ENCODE peak calls at places on chromosomes 16 and 17, in six cellular contexts. V is gastrocnemius medialis, A is neural progenitor cell, G is ovary, M is aorta, Y is astrocyte of the spinal cord. X is an unnamed sample.
A peak's percentile ranks its signal among the peaks of the same experiment; 100 is the strongest.

GRCh38 chr16:81204794-81205680 is 33.5 kb upstream of the BCO1 start:
- DNase-seq in V (no peak), A (peak; percentile 59), G (peak; percentile 66), M (no peak), Y (peak; percentile 64), X (no peak)

GRCh38 chr16:65842067-65842466 is 524.4 kb upstream of the CDH5 start:
- DNase-seq in V (no peak), A (no peak), G (no peak), M (no peak), Y (no peak), X (no peak)

GRCh38 chr17:73196500-73196899 is 3.6 kb downstream of the COG1 start:
- DNase-seq in V (peak; percentile 42), A (peak; percentile 68), G (peak; percentile 37), M (peak; percentile 50), Y (peak; percentile 42), X (peak; percentile 88)

GRCh38 chr16:11393366-11393765 is 48.1 kb downstream of the RMI2 start:
- DNase-seq in V (no peak), A (no peak), G (no peak), M (no peak), Y (no peak), X (no peak)

GRCh38 chr17:44053130-44053872 is 13.2 kb downstream of the LSM12 start:
- DNase-seq in V (no peak), A (no peak), G (no peak), M (no peak), Y (no peak), X (no peak)

GRCh38 chr17:78343433-78344201 is 16.3 kb downstream of the SOCS3 start:
- DNase-seq in V (peak; percentile 50), A (no peak), G (no peak), M (peak; percentile 73), Y (no peak), X (no peak)

GRCh38 chr16:53541326-53541725 is 38.3 kb upstream of the AKTIP start:
- DNase-seq in V (no peak), A (no peak), G (no peak), M (no peak), Y (peak; percentile 42), X (no peak)

GRCh38 chr16:4172070-4172469 is 55.8 kb upstream of the ADCY9 start:
- DNase-seq in V (no peak), A (no peak), G (no peak), M (no peak), Y (no peak), X (no peak)

GRCh38 chr17:32266389-32267269 is 997 bp downstream of the RHBDL3 start:
- DNase-seq in V (no peak), A (peak; percentile 87), G (peak; percentile 49), M (no peak), Y (no peak), X (no peak)

GRCh38 chr16:29791845-29792797 is 1.6 kb downstream of the KIF22 start:
- DNase-seq in V (no peak), A (no peak), G (no peak), M (no peak), Y (no peak), X (no peak)
- H3K4me3 ChIP-seq in V (peak overlapping the region; percentile 93), A (peak overlapping the region; percentile 95), G (no peak overlapping the region), M (no peak overlapping the region), Y (peak overlapping the region; percentile 89), X (no peak overlapping the region)

GRCh38 chr16:79500305-79500704 is 100.2 kb downstream of the MAF start:
- DNase-seq in V (no peak), A (no peak), G (no peak), M (no peak), Y (no peak), X (no peak)

GRCh38 chr16:79492036-79492435 is 108.5 kb downstream of the MAF start:
- DNase-seq in V (no peak), A (no peak), G (no peak), M (no peak), Y (no peak), X (no peak)

GRCh38 chr16:79498928-79499327 is 101.6 kb downstream of the MAF start:
- DNase-seq in V (no peak), A (no peak), G (no peak), M (no peak), Y (no peak), X (no peak)

GRCh38 chr16:79501446-79501845 is 99.1 kb downstream of the MAF start:
- DNase-seq in V (no peak), A (no peak), G (no peak), M (no peak), Y (no peak), X (no peak)

GRCh38 chr16:79497951-79498350 is 102.6 kb downstream of the MAF start:
- DNase-seq in V (no peak), A (no peak), G (no peak), M (no peak), Y (no peak), X (no peak)
- H3K4me3 ChIP-seq in V (no peak overlapping the region), A (no peak overlapping the region), G (no peak overlapping the region), M (no peak overlapping the region), Y (no peak overlapping the region), X (no peak overlapping the region)

GRCh38 chr17:80122026-80122575 is 20.7 kb downstream of the GAA start:
- DNase-seq in V (no peak), A (no peak), G (no peak), M (no peak), Y (no peak), X (no peak)
- H3K4me3 ChIP-seq in V (no peak overlapping the region), A (no peak overlapping the region), G (no peak overlapping the region), M (no peak overlapping the region), Y (no peak overlapping the region), X (no peak overlapping the region)

GRCh38 chr17:850086-850827 is 68.1 kb downstream of the MRM3 start:
- DNase-seq in V (no peak), A (no peak), G (no peak), M (no peak), Y (no peak), X (no peak)
- H3K4me3 ChIP-seq in V (no peak overlapping the region), A (no peak overlapping the region), G (no peak overlapping the region), M (no peak overlapping the region), Y (no peak overlapping the region), X (no peak overlapping the region)

DNA sequence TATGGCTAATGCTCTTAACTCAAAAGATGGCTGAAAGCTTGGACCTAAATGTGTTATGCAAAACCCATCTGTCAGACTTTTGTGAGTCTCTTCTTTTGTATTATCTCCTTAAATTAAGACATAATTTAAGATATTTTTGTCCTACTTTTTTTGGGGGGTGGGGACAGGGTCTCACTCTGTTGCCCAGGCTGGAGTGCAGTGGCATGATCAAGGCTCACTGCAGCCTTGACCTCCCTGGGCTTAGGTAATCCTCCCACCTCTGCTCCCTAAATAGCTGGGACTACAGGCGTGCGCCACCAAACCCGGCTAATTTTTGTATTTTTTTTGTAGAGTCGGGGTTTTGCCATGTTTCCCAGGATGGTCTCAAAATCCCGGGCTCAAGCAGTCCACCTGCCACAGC is 7.1 kb downstream of the CLTC start:
- DNase-seq in V (no peak), A (no peak), G (no peak), M (no peak), Y (no peak), X (no peak)
- H3K4me3 ChIP-seq in V (no peak overlapping the region), A (no peak overlapping the region), G (no peak overlapping the region), M (no peak overlapping the region), Y (no peak overlapping the region), X (no peak overlapping the region)

GRCh38 chr17:69250641-69251040 is 22.0 kb upstream of the ABCA10 start:
- DNase-seq in V (no peak), A (no peak), G (no peak), M (no peak), Y (peak; percentile 6), X (no peak)
- H3K4me3 ChIP-seq in V (no peak overlapping the region), A (no peak overlapping the region), G (no peak overlapping the region), M (no peak overlapping the region), Y (no peak overlapping the region), X (no peak overlapping the region)

GRCh38 chr16:85461814-85462404 is 151.2 kb upstream of the GSE1 start:
- DNase-seq in V (no peak), A (peak; percentile 90), G (peak; percentile 61), M (no peak), Y (peak; percentile 43), X (no peak)
- H3K4me3 ChIP-seq in V (peak overlapping the region; percentile 42), A (peak overlapping the region; percentile 28), G (peak overlapping the region; percentile 35), M (peak overlapping the region; percentile 20), Y (no peak overlapping the region), X (no peak overlapping the region)

DNA sequence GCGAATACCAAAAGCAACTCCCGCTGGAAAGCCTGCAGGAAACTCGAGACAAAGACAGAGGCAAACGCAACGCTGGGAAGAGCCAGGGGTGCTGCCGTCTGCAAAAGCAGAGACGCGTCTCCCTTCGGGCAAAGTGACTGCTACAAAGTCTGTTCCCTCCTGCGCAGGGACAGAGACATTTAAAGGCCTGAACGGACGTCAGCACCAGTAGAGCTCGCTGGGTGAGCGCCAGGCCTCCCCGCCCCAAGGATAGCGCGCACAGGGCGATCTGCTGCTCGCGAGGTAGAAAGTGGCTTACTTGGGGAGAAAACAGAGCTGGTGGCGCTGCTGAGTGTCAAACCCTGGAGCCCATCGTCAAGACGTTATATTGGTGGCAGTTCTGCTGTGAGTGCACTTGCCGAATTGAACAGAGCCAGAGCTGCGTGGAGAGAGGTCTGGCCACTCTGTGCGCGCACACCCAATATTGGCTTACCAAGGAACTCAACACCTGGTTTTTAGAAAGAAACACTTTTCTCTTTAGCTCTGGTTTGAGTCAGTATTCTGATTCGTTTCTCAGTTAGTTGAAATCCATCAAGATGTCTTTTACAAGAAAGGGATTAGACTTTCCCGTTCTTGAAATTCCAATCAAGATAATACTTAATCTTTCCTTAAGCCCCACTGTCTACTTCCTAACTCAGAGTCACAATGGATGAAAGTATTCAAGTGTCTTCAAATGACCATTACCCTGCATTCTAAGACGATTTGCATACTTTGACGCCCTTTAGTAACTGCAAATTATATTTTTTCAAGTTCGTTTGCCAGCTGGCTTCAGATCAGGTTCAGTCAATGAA is 190.1 kb downstream of the USP22 start:
- DNase-seq in V (no peak), A (peak; percentile 76), G (peak; percentile 35), M (no peak), Y (peak; percentile 10), X (peak; percentile 61)
- H3K4me3 ChIP-seq in V (peak overlapping the region; percentile 40), A (peak overlapping the region; percentile 55), G (peak overlapping the region; percentile 27), M (no peak overlapping the region), Y (peak overlapping the region; percentile 10), X (peak overlapping the region; percentile 25)

X was measured in prostate gland.